ENCODE peak calls at places on chromosomes 2 and 18, in nine cellular contexts. B is CD8-positive, alpha-beta memory T cell; U is right cardiac atrium; V is esophagus muscularis mucosa; R is ovary; T is RWPE2; F is endodermal cell; W is IMR-90; N is astrocyte. Z is an unnamed sample. For H3K4me1, the result is how much of the 10 kb centered on the place peaks cover.

GRCh38 chr2:237456200-237456731 is 30.8 kb upstream of the MLPH start:
- DNase-seq in B (no peak), U (peak), V (no peak), R (no peak), T (no peak), F (no peak), W (peak), N (peak), Z (no peak)

GRCh38 chr2:79131687-79132086 is 11.4 kb downstream of the REG1A start:
- DNase-seq in B (no peak), U (no peak), V (no peak), R (no peak), T (no peak), F (no peak), W (no peak), N (no peak), Z (no peak)

GRCh38 chr2:102233132-102233884 is 46.5 kb downstream of the IL1RL2 start:
- DNase-seq in B (no peak), U (no peak), V (peak), R (no peak), T (no peak), F (peak), W (no peak), N (no peak), Z (no peak)

GRCh38 chr2:118014492-118014824 is 588 bp upstream of the CCDC93 start:
- DNase-seq in B (no peak), U (no peak), V (no peak), R (no peak), T (no peak), F (no peak), W (no peak), N (no peak), Z (no peak)

GRCh38 chr2:201580486-201580885 is 62.8 kb downstream of the TMEM237 start:
- DNase-seq in B (no peak), U (no peak), V (no peak), R (no peak), T (no peak), F (no peak), W (peak), N (peak), Z (no peak)

GRCh38 chr2:135662088-135662487 is 79.6 kb upstream of the UBXN4 start:
- DNase-seq in B (no peak), U (no peak), V (no peak), R (no peak), T (no peak), F (no peak), W (peak), N (peak), Z (no peak)

GRCh38 chr2:232781765-232782164 is 5.4 kb upstream of the KCNJ13 start:
- DNase-seq in B (no peak), U (no peak), V (no peak), R (no peak), T (no peak), F (no peak), W (peak), N (peak), Z (no peak)

GRCh38 chr2:114610677-114611076 is 168.2 kb downstream of the DPP10 start:
- DNase-seq in B (no peak), U (peak), V (no peak), R (no peak), T (no peak), F (peak), W (no peak), N (no peak), Z (no peak)

GRCh38 chr2:27203741-27204140 is 8.1 kb upstream of the ATRAID start:
- DNase-seq in B (no peak), U (no peak), V (no peak), R (no peak), T (no peak), F (peak), W (no peak), N (no peak), Z (no peak)

GRCh38 chr2:100989666-100990065 is 12.4 kb upstream of the RPL31 start:
- DNase-seq in B (no peak), U (no peak), V (no peak), R (no peak), T (no peak), F (no peak), W (no peak), N (no peak), Z (no peak)
- H3K27ac ChIP-seq in B (no peak), U (no peak), V (no peak), R (no peak), T (no peak), F (no peak), W (no peak), N (no peak), Z (no peak)

GRCh38 chr2:96147593-96148201 is 2.5 kb upstream of the DUSP2 start:
- DNase-seq in B (no peak), U (no peak), V (no peak), R (peak), T (peak), F (peak), W (no peak), N (no peak), Z (peak)
- H3K4me1 ChIP-seq in B (half or more), U (under half), V (under half), R (under half), T (under half), F (under half), W (under half), N (under half), Z (under half)

GRCh38 chr2:111209045-111209514 is 88.4 kb downstream of the BCL2L11 start:
- DNase-seq in B (no peak), U (no peak), V (peak), R (no peak), T (no peak), F (no peak), W (peak), N (peak), Z (no peak)
- H3K4me3 ChIP-seq in B (no peak), U (no peak), V (no peak), R (no peak), T (no peak), F (no peak), W (no peak), N (no peak), Z (no peak)

DNA sequence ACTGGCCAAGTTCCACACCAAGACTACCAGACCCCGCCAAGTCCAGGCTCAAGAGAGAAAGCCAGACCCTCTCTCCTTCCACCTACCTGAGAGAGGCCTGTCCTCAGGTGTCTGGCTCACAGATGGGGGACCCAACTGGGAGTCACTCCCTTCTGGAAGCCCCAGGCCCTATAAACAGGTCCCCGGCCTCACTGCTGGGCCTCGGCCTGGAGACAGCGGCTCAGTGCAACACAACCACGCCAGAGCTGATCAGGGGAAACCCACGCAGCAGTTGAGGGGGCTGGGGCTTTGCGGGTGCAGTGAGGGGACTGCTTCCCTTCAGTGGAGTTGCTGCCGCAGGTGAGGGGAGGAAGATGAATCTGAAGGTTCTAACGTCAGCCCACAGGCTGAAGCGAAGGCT is 22.8 kb upstream of the C1QL2 start:
- DNase-seq in B (no peak), U (no peak), V (no peak), R (no peak), T (no peak), F (no peak), W (no peak), N (no peak), Z (no peak)
- H3K27ac ChIP-seq in B (no peak), U (no peak), V (no peak), R (no peak), T (no peak), F (no peak), W (no peak), N (no peak), Z (no peak)

GRCh38 chr2:65055427-65056214 is 595 bp upstream of the CEP68 start:
- DNase-seq in B (no peak), U (no peak), V (no peak), R (no peak), T (no peak), F (no peak), W (no peak), N (no peak), Z (peak)
- H3K4me1 ChIP-seq in B (half or more), U (under half), V (under half), R (under half), T (under half), F (under half), W (under half), N (under half), Z (under half)

DNA sequence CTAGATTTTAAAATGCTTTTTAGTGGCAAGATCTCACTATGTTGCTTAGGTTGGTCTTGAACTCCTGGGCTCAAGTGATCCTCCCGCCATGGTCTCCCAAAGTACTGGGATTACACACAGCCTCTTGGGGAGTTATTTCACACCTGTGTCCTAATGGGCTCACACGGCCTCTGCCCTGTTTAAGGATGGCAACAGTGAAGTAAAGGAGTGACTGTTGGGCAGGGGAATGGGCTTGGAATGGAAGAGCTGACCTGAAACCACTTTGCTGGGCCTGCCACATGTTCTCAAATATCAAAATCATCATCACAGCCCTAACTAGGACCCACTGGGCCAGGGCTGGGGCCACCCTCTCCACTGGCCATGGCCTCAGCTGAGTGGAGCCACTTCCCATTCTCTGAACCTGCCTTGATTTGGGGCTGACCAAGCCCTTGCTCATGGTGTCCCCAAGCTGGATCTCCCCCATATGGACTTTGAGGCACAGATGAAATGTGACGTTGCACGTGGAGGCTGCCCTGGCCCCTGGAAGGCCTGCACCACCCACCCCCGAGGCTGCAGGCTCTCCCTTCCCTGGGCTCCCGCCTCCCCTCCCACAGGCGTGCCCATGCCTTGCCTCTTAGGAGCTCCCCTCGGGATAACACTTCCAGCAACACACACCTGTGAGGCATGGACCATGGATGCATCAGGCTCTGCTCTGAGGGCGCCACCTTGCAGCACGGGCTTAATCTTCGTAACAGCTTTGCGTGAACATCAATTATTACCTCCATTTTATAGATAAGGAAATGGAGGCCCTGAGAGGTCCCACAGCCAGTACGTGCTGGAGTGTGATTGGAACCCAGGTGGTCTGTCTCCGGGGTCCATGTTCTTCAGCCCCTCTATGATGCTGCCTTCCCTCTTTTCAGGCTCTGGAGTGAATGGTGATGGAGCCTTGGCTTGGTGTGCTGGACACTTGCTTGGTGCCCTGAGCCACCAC is 71.8 kb upstream of the SMAD7 start:
- DNase-seq in B (no peak), U (no peak), V (no peak), R (no peak), T (no peak), F (peak), W (no peak), N (no peak), Z (no peak)
- H3K4me3 ChIP-seq in B (no peak), U (no peak), V (no peak), R (no peak), T (no peak), F (no peak), W (no peak), N (no peak), Z (no peak)

GRCh38 chr2:215870986-215871385 is 142.4 kb downstream of the MREG start:
- DNase-seq in B (no peak), U (no peak), V (no peak), R (no peak), T (no peak), F (peak), W (no peak), N (no peak), Z (peak)

GRCh38 chr2:215868886-215869285 is 144.5 kb downstream of the MREG start:
- DNase-seq in B (no peak), U (no peak), V (no peak), R (no peak), T (no peak), F (no peak), W (no peak), N (no peak), Z (no peak)

GRCh38 chr2:215874418-215874817 is 138.9 kb downstream of the MREG start:
- DNase-seq in B (no peak), U (no peak), V (no peak), R (no peak), T (no peak), F (no peak), W (peak), N (peak), Z (no peak)

GRCh38 chr2:215866594-215866993 is 146.8 kb downstream of the MREG start:
- DNase-seq in B (no peak), U (no peak), V (no peak), R (no peak), T (no peak), F (no peak), W (no peak), N (no peak), Z (no peak)

DNA sequence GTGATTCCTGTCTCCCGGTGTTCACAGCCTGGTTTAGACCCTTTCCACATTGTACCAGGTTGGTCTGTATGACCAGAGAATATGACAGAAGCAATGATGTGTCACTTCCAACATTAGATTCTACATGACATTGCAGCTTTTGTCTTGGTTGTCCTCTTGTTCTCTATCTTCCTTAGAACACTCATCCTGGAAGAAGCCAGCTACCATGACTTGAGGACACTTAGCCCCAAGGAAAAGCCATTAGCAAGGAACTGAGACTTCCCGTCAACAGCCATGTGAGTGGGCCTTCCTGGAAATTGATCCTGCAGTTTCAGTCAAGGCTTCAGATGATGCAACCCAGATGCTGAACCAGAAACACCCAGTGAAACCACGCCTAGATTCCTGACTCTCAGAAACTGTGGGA is 143.3 kb downstream of the MREG start:
- DNase-seq in B (no peak), U (peak), V (no peak), R (no peak), T (no peak), F (no peak), W (peak), N (peak), Z (no peak)
- H3K27ac ChIP-seq in B (no peak), U (peak), V (no peak), R (no peak), T (no peak), F (no peak), W (no peak), N (no peak), Z (no peak)

GRCh38 chr2:112691761-112692370 is 29.0 kb upstream of the NT5DC4 start:
- DNase-seq in B (no peak), U (no peak), V (no peak), R (no peak), T (no peak), F (no peak), W (peak), N (peak), Z (no peak)

GRCh38 chr2:112685167-112685884 is 35.5 kb upstream of the NT5DC4 start:
- DNase-seq in B (no peak), U (no peak), V (no peak), R (no peak), T (no peak), F (no peak), W (no peak), N (no peak), Z (no peak)

GRCh38 chr2:112690853-112691390 is 29.9 kb upstream of the NT5DC4 start:
- DNase-seq in B (peak), U (peak), V (no peak), R (no peak), T (no peak), F (peak), W (peak), N (peak), Z (peak)

GRCh38 chr2:112686348-112687217 is 34.2 kb upstream of the NT5DC4 start:
- DNase-seq in B (no peak), U (peak), V (no peak), R (no peak), T (no peak), F (no peak), W (no peak), N (no peak), Z (no peak)

DNA sequence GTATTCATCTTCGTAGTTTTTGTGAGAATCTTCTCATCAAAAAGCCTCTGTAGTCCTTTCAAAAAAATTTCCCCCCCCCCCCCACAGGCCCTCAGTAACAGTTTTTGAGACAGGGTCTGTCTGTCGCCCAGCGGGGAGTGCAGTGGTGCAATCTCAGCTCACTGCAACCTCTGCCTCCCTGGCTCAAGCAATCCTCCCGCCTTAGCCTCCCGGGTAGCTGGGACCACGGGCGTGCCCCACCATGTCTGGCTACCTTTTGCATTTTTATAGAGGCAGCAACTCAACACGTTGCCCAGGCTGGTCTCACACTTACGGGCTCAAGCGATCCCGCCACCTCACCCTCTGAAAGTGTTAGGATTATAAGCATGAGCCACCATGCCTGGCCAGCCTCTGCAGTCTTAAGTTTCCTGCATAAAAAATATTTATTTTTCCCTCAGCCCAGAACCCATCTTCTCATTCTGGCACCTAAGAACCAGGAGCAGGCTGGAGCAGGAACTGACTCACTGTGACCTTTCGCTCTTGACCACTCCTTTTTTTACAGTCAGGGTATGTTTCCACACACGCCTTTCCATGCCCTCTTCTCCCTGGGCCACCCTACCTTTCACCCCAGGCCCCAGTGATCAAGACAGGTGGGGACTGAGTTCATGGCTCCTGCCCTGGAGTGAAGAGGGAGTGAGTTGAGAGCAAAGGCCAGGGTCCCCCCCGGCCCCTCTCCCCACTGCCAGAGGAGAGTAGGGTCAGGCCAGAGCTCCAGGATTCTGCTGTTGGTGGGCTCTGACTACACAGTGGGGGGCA is 32.5 kb upstream of the NT5DC4 start:
- DNase-seq in B (no peak), U (no peak), V (no peak), R (no peak), T (no peak), F (no peak), W (no peak), N (no peak), Z (no peak)
- H3K4me1 ChIP-seq in B (under half), U (under half), V (under half), R (under half), T (under half), F (under half), W (under half), N (under half), Z (under half)

DNA sequence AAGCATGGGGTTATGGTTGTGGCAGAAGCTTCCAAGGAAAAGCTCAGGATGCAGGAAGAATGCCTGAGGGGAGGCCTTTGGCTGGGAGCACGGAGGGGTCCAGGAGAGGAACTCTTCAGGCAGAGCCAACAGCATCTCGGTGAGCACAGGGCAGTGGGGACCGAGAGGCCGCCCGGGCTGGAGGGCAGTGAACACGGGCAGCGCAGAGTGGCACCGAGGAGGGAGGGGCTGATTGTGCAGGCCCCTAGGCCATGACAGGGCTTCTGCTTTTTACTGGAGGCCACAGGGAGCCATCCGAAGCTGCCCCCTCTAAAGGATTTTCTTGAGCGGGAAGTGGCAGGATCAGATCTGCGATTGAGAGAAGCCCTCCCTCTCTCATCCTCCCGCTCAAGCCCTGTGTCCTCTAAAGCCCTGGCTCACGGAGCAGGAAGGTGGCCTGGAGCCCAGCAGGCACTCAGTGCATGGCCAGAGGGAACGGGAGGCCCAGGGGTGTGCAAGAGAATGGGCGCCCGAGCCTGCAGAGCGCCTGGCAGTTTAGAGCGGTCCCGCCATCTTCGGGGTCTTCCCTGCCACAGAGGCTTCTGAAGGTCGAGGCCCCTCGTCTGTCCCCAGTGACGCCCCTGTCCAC is 110.0 kb upstream of the STON1 start:
- DNase-seq in B (no peak), U (peak), V (no peak), R (no peak), T (no peak), F (peak), W (no peak), N (no peak), Z (no peak)
- H3K4me3 ChIP-seq in B (peak), U (no peak), V (peak), R (no peak), T (no peak), F (no peak), W (no peak), N (no peak), Z (no peak)

GRCh38 chr18:23133860-23134779 is 1.2 kb upstream of the CABLES1 start:
- DNase-seq in B (no peak), U (no peak), V (no peak), R (no peak), T (no peak), F (peak), W (no peak), N (no peak), Z (no peak)
- H3K27ac ChIP-seq in B (no peak), U (no peak), V (peak), R (no peak), T (peak), F (no peak), W (no peak), N (no peak), Z (peak)

Z was measured in SJCRH30.